ENCODE peak calls at places on chromosomes 7 and 10, in eight cellular contexts. Q, L, T, R, A, B, X and N are unnamed samples.

GRCh38 chr7:95971716-95972115 is 199.4 kb downstream of the DYNC1I1 start:
- DNase-seq in B (no peak), R (no peak), T (no peak), Q (no peak), A (no peak), L (no peak), X (no peak), N (no peak)

GRCh38 chr7:46220066-46220630 is 299.1 kb upstream of the IGFBP3 start:
- DNase-seq in A (peak; percentile 58), R (no peak), B (no peak), L (no peak), X (no peak), T (no peak), Q (peak; percentile 65), N (no peak)

GRCh38 chr7:1725199-1725701 is 55.2 kb downstream of the ELFN1 start:
- DNase-seq in R (peak; percentile 57), B (no peak), A (peak; percentile 36), L (peak; percentile 86), X (no peak), T (no peak), Q (no peak), N (no peak)

GRCh38 chr7:44097064-44097932 is 6.8 kb upstream of the AEBP1 start:
- DNase-seq in R (no peak), B (no peak), T (peak; percentile 87), A (no peak), Q (no peak), X (no peak), L (no peak), N (no peak)

GRCh38 chr7:79420464-79420863 is 33.0 kb downstream of the MAGI2 start:
- DNase-seq in Q (peak; percentile 2), R (peak; percentile 60), B (peak; percentile 68), T (no peak), A (peak; percentile 97), L (no peak), X (peak; percentile 97), N (no peak)

GRCh38 chr7:15684834-15685233 is 1.6 kb downstream of the MEOX2 start:
- DNase-seq in X (no peak), L (peak; percentile 41), T (no peak), A (no peak), B (no peak), Q (no peak), R (no peak), N (peak; percentile 20)

GRCh38 chr10:35792301-35792700 is 150.2 kb upstream of the FZD8 start:
- DNase-seq in B (no peak), Q (no peak), R (no peak), T (no peak), X (no peak), A (no peak), L (no peak), N (no peak)

GRCh38 chr10:119478111-119479047 is 64.1 kb downstream of the RGS10 start:
- DNase-seq in A (no peak), B (no peak), R (no peak), X (no peak), T (peak; percentile 81), Q (no peak), L (no peak), N (no peak)

GRCh38 chr10:100827819-100828743 is 82.7 kb downstream of the PAX2 start:
- DNase-seq in B (peak; percentile 6), Q (peak; percentile 54), X (no peak), R (peak; percentile 59), A (peak; percentile 33), T (no peak), L (no peak), N (peak; percentile 62)

GRCh38 chr7:2460641-2461040 is 15.6 kb downstream of the GRIFIN start:
- DNase-seq in B (peak; percentile 78), L (no peak), A (no peak), X (no peak), T (no peak), R (no peak), Q (no peak), N (no peak)

GRCh38 chr7:73831656-73832579 is 1.1 kb downstream of the CLDN4 start:
- DNase-seq in X (no peak), L (no peak), B (no peak), R (no peak), Q (no peak), T (no peak), A (no peak), N (no peak)

GRCh38 chr10:59536151-59536550 is 173.5 kb downstream of the SLC16A9 start:
- DNase-seq in R (peak; percentile 75), A (peak; percentile 39), B (no peak), L (no peak), X (peak; percentile 90), Q (peak; percentile 29), T (no peak), N (no peak)

GRCh38 chr7:27868117-27868516 is 128.2 kb downstream of the TAX1BP1 start:
- DNase-seq in Q (no peak), L (no peak), X (no peak), A (peak; percentile 10), T (no peak), R (no peak), B (no peak), N (no peak)

GRCh38 chr10:89465196-89465595 is 50.8 kb downstream of the IFIT5 start:
- DNase-seq in Q (no peak), B (no peak), R (no peak), X (no peak), T (no peak), L (no peak), A (no peak), N (no peak)

GRCh38 chr7:25158962-25159361 is 33.9 kb upstream of the CYCS start:
- DNase-seq in X (no peak), T (no peak), R (no peak), B (no peak), A (no peak), Q (no peak), L (no peak), N (no peak)

GRCh38 chr10:43925793-43926192 is 277.1 kb upstream of the ZNF32 start:
- DNase-seq in Q (no peak), T (no peak), B (no peak), X (no peak), L (no peak), R (no peak), A (no peak), N (no peak)

GRCh38 chr10:97378933-97379921 is 21.9 kb downstream of the RRP12 start:
- DNase-seq in X (no peak), Q (no peak), L (no peak), A (no peak), T (peak; percentile 39), R (no peak), B (no peak), N (no peak)

GRCh38 chr7:105365541-105366534 is 22.9 kb downstream of the SRPK2 start:
- DNase-seq in L (no peak), T (no peak), B (no peak), A (no peak), X (no peak), Q (no peak), R (no peak), N (no peak)

GRCh38 chr7:2461268-2462026 is 14.8 kb downstream of the GRIFIN start:
- DNase-seq in X (no peak), A (no peak), T (no peak), R (no peak), Q (no peak), B (no peak), L (no peak), N (no peak)

GRCh38 chr7:50665403-50666123 is 100.4 kb upstream of the DDC start:
- DNase-seq in Q (no peak), T (no peak), R (no peak), A (peak; percentile 15), X (peak; percentile 60), B (no peak), L (no peak), N (no peak)

GRCh38 chr10:88893611-88894010 is 13.6 kb downstream of the STAMBPL1 start:
- DNase-seq in A (peak; percentile 84), Q (no peak), R (peak; percentile 66), B (no peak), T (no peak), L (no peak), X (no peak), N (no peak)

GRCh38 chr7:129828989-129829676 is 123.6 kb downstream of the UBE2H start:
- DNase-seq in X (no peak), T (no peak), Q (no peak), B (no peak), A (no peak), L (no peak), R (no peak), N (no peak)

GRCh38 chr10:36630267-36630666 is 495.1 kb upstream of the ANKRD30A start:
- DNase-seq in Q (no peak), R (no peak), T (no peak), B (no peak), L (no peak), A (no peak), X (no peak), N (no peak)

GRCh38 chr7:6252310-6252709 is 20.1 kb downstream of the CYTH3 start:
- DNase-seq in L (no peak), X (peak; percentile 50), A (peak; percentile 96), R (no peak), T (no peak), Q (no peak), B (no peak), N (no peak)

GRCh38 chr7:69663911-69664310 is 65.6 kb downstream of the AUTS2 start:
- DNase-seq in X (no peak), B (no peak), T (no peak), L (no peak), Q (no peak), R (no peak), A (no peak), N (no peak)

GRCh38 chr7:158782638-158783490 is 46.4 kb downstream of the ESYT2 start:
- DNase-seq in Q (peak; percentile 30), X (no peak), B (no peak), A (peak; percentile 52), R (peak; percentile 27), L (peak; percentile 80), T (no peak), N (no peak)

GRCh38 chr7:108442039-108442568 is 14.1 kb downstream of the NRCAM start:
- DNase-seq in A (no peak), T (no peak), B (no peak), L (no peak), X (no peak), Q (no peak), R (no peak), N (no peak)

GRCh38 chr10:90592903-90593302 is 264.9 kb downstream of the HTR7 start:
- DNase-seq in A (peak; percentile 60), R (no peak), X (peak; percentile 49), B (peak; percentile 40), Q (peak; percentile 15), T (no peak), L (no peak), N (peak; percentile 43)

GRCh38 chr10:119812684-119813083 is 60.0 kb downstream of the MCMBP start:
- DNase-seq in A (no peak), R (no peak), X (no peak), L (no peak), B (no peak), T (no peak), Q (no peak), N (no peak)

GRCh38 chr7:149866139-149866785 is 7.5 kb upstream of the ATP6V0E2 start:
- DNase-seq in A (no peak), L (no peak), R (no peak), Q (no peak), B (no peak), X (no peak), T (no peak), N (no peak)

GRCh38 chr7:105810556-105810955 is 65.8 kb downstream of the ATXN7L1 start:
- DNase-seq in T (no peak), R (no peak), X (no peak), B (no peak), A (no peak), Q (no peak), L (no peak), N (no peak)

GRCh38 chr7:114107522-114107921 is 188.7 kb upstream of the PPP1R3A start:
- DNase-seq in Q (no peak), L (no peak), B (no peak), X (no peak), A (no peak), R (no peak), T (no peak), N (no peak)

GRCh38 chr10:103127241-103127640 is 65.8 kb downstream of the NT5C2 start:
- DNase-seq in L (no peak), B (no peak), A (peak; percentile 67), X (no peak), T (no peak), Q (no peak), R (no peak), N (no peak)